ENCODE peak calls at places on chromosomes 11 and 22, in four cellular contexts. One of them, this sample, is unnamed.
A peak's percentile ranks its signal among the peaks of the same experiment; 100 is the strongest.

GRCh38 chr11:117511981-117512448 is 184.4 kb downstream of the CEP164 start:
- DNase-seq in iris pigment epithelial cell: no peak
- DNase-seq in heart right ventricle: no peak
- DNase-seq in A549: no peak
- DNase-seq in this sample: no peak

GRCh38 chr11:70104419-70104818 is 26.3 kb downstream of the ANO1 start:
- DNase-seq in iris pigment epithelial cell: no peak
- DNase-seq in A549: no peak
- DNase-seq in heart right ventricle: no peak
- DNase-seq in this sample: no peak

GRCh38 chr22:37262346-37262745 is 18.3 kb upstream of the RAC2 start:
- DNase-seq in heart right ventricle: no peak
- DNase-seq in A549: no peak
- DNase-seq in iris pigment epithelial cell: no peak
- DNase-seq in this sample: no peak

GRCh38 chr11:35347921-35348331 is 71.4 kb downstream of the SLC1A2 start:
- DNase-seq in A549: no peak
- DNase-seq in heart right ventricle: no peak
- DNase-seq in iris pigment epithelial cell: peak; percentile 28
- DNase-seq in this sample: no peak

GRCh38 chr11:118434123-118434552 is 2.2 kb upstream of the KMT2A start:
- DNase-seq in iris pigment epithelial cell: peak; percentile 69
- DNase-seq in heart right ventricle: no peak
- DNase-seq in A549: no peak
- DNase-seq in this sample: no peak

GRCh38 chr11:10307411-10308207 is 2.7 kb downstream of the ADM start:
- DNase-seq in iris pigment epithelial cell: peak; percentile 93
- DNase-seq in heart right ventricle: peak; percentile 87
- DNase-seq in A549: peak; percentile 93
- DNase-seq in this sample: peak; percentile 85

GRCh38 chr22:31085493-31085824 is 4.3 kb downstream of the SMTN start:
- DNase-seq in A549: no peak
- DNase-seq in iris pigment epithelial cell: no peak
- DNase-seq in heart right ventricle: peak; percentile 56
- DNase-seq in this sample: no peak

GRCh38 chr22:21657361-21658118 is 8.3 kb upstream of the PPIL2 start:
- DNase-seq in heart right ventricle: peak; percentile 80
- DNase-seq in iris pigment epithelial cell: peak; percentile 32
- DNase-seq in A549: peak; percentile 52
- DNase-seq in this sample: peak; percentile 89

GRCh38 chr11:75768909-75769771 is 562 bp downstream of the DGAT2 start:
- DNase-seq in iris pigment epithelial cell: no peak
- DNase-seq in A549: no peak
- DNase-seq in heart right ventricle: no peak
- DNase-seq in this sample: no peak

This sample was measured in LoVo.